ENCODE peak calls at places on chromosome 5, in four cellular contexts. R, M, Z and S are unnamed samples.

GRCh38 chr5:157162919-157163510 is 3.0 kb downstream of the GARIN3 start:
- DNase-seq in R (no peak), Z (no peak), M (no peak), S (no peak)

GRCh38 chr5:132294728-132295504 is 722 bp downstream of the SLC22A4 start:
- DNase-seq in Z (peak; percentile 86), R (no peak), M (no peak), S (peak; percentile 64)

GRCh38 chr5:154857091-154857533 is 1.3 kb upstream of the CNOT8 start:
- DNase-seq in Z (peak; percentile 78), M (no peak), R (no peak), S (no peak)

GRCh38 chr5:67581203-67581602 is 384.6 kb upstream of the CD180 start:
- DNase-seq in R (no peak), Z (no peak), M (no peak), S (no peak)

GRCh38 chr5:180352116-180352975 is 790 bp downstream of the GFPT2 start:
- DNase-seq in R (peak; percentile 47), Z (peak; percentile 61), M (peak; percentile 65), S (no peak)

GRCh38 chr5:172048539-172049101 is 42.2 kb upstream of the FBXW11 start:
- DNase-seq in M (no peak), Z (no peak), R (no peak), S (no peak)

GRCh38 chr5:14727428-14727865 is 62.9 kb downstream of the OTULIN start:
- DNase-seq in M (peak; percentile 89), R (peak; percentile 79), Z (peak; percentile 81), S (peak; percentile 75)

GRCh38 chr5:68482199-68482598 is 266.6 kb downstream of the PIK3R1 start:
- DNase-seq in M (no peak), R (no peak), Z (no peak), S (no peak)

GRCh38 chr5:82105457-82105856 is 133.6 kb downstream of the ATG10 start:
- DNase-seq in M (no peak), R (no peak), Z (no peak), S (no peak)

GRCh38 chr5:134092875-134093274 is 21.6 kb upstream of the TCF7 start:
- DNase-seq in R (no peak), Z (no peak), M (no peak), S (no peak)

GRCh38 chr5:134095887-134096589 is 18.4 kb upstream of the TCF7 start:
- DNase-seq in R (no peak), M (no peak), Z (no peak), S (no peak)

GRCh38 chr5:134093351-134093750 is 21.1 kb upstream of the TCF7 start:
- DNase-seq in Z (no peak), M (no peak), R (no peak), S (no peak)

GRCh38 chr5:134097221-134097620 is 17.3 kb upstream of the TCF7 start:
- DNase-seq in R (no peak), Z (no peak), M (no peak), S (no peak)

GRCh38 chr5:134095293-134095692 is 19.2 kb upstream of the TCF7 start:
- DNase-seq in R (no peak), M (no peak), Z (no peak), S (no peak)
- H3K4me1 ChIP-seq in R (peaks cover 10% of the 10 kb centered on the region), M (peaks cover 16% of the 10 kb centered on the region), Z (peaks cover 6% of the 10 kb centered on the region), S (no peaks in the 10 kb centered on the region)

DNA sequence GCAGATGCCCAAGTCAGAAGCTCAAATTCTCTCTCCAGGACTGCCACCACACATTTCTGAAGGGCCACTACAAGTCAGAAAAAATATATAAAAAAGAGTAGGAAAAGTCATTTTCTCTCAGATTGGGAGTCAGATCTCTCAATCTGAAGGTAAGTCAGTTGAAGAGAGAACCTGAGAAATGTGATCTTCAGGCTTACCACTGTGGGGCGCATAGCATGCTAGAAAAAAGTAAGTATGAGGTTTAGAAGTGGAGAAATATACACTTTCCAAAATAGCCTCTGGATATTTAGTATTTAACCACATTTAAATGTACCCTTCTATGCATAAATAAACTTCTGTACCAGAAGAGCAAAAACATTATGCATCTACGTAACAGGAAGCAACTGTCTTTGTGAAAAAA is 800.7 kb upstream of the CTNND2 start:
- DNase-seq in R (no peak), M (no peak), Z (peak; percentile 27), S (no peak)
- H3K23ac ChIP-seq in R (no peak overlapping the region), M (no peak overlapping the region), Z (no peak overlapping the region), S (no peak overlapping the region)

GRCh38 chr5:150299571-150300327 is 3.0 kb downstream of the ARSI start:
- DNase-seq in R (no peak), Z (peak; percentile 91), M (no peak), S (no peak)

GRCh38 chr5:150297934-150298595 is 4.6 kb downstream of the ARSI start:
- DNase-seq in R (no peak), Z (no peak), M (no peak), S (no peak)

GRCh38 chr5:150300496-150301169 is 2.1 kb downstream of the ARSI start:
- DNase-seq in R (no peak), M (no peak), Z (peak; percentile 60), S (no peak)

GRCh38 chr5:150297236-150297890 is 5.3 kb downstream of the ARSI start:
- DNase-seq in R (no peak), Z (no peak), M (no peak), S (no peak)

GRCh38 chr5:150298701-150299451 is 3.8 kb downstream of the ARSI start:
- DNase-seq in M (no peak), R (no peak), Z (no peak), S (no peak)
- H3K4me1 ChIP-seq in M (peaks cover 6% of the 10 kb centered on the region), R (peaks cover 17% of the 10 kb centered on the region), Z (peaks cover 17% of the 10 kb centered on the region), S (peaks cover 4% of the 10 kb centered on the region)

GRCh38 chr5:151581347-151581746 is 9.8 kb downstream of the FAT2 start:
- DNase-seq in R (no peak), M (no peak), Z (no peak), S (no peak)

GRCh38 chr5:151581841-151582583 is 9.1 kb downstream of the FAT2 start:
- DNase-seq in Z (no peak), R (no peak), M (no peak), S (no peak)

GRCh38 chr5:151580858-151581257 is 10.3 kb downstream of the FAT2 start:
- DNase-seq in R (no peak), Z (peak; percentile 57), M (no peak), S (peak; percentile 59)

GRCh38 chr5:151578326-151579025 is 12.7 kb downstream of the FAT2 start:
- DNase-seq in R (no peak), Z (no peak), M (no peak), S (no peak)

DNA sequence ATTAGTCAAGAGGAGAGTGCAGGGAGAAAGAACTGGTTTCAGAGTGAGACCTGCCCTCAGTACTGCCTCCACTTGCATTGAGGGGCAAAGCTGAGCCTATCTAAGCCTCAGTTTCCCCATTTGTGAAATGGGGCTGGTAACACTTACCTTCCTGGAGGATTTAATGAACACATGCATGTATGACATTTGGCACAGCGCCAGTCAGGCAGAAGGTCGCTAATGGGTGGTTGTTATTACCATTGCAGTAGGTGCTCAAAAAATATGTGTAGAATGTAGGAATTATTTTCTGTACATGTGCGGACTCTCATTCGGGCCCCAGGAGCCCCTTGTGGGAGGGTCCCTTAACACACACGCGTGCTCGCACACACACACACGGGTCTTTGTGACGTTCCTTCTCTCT is 10.9 kb downstream of the FAT2 start:
- DNase-seq in R (no peak), M (no peak), Z (no peak), S (no peak)
- H3K23ac ChIP-seq in R (no peak overlapping the region), M (no peak overlapping the region), Z (no peak overlapping the region), S (no peak overlapping the region)

DNA sequence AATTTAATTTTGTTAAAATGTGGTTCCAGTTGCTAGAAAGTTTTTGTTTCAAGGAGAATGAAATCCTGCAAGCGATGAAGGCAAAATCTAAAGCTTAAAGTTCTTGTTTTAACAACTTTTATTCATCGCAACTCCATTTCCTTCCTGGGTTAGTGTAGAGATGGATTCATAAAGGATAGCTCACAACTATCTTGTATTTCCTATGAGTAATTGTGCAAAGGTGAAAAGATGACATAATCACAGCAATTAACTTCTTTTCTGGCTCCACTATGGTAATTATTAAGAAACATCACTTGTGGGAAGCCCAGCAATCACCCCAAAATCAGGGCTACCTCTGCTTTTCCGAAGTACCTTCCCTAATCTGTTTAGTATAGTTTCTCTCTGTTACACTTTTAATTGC is 80.8 kb upstream of the SEMA6A start:
- DNase-seq in R (no peak), M (no peak), Z (no peak), S (no peak)
- H3K4me1 ChIP-seq in R (peaks cover 8% of the 10 kb centered on the region), M (peaks cover 29% of the 10 kb centered on the region), Z (peaks cover 10% of the 10 kb centered on the region), S (peaks cover 20% of the 10 kb centered on the region)

GRCh38 chr5:52842111-52842510 is 54.4 kb downstream of the ITGA1 start:
- DNase-seq in R (no peak), M (no peak), Z (no peak), S (no peak)

GRCh38 chr5:52849544-52849943 is 61.8 kb downstream of the ITGA1 start:
- DNase-seq in R (no peak), M (no peak), Z (no peak), S (no peak)

GRCh38 chr5:52844885-52845284 is 57.2 kb downstream of the ITGA1 start:
- DNase-seq in Z (no peak), R (no peak), M (no peak), S (no peak)

GRCh38 chr5:52841114-52841513 is 53.4 kb downstream of the ITGA1 start:
- DNase-seq in Z (no peak), M (no peak), R (no peak), S (no peak)

GRCh38 chr5:52846443-52846842 is 58.7 kb downstream of the ITGA1 start:
- DNase-seq in M (no peak), R (no peak), Z (no peak), S (no peak)
- H3K23ac ChIP-seq in M (no peak overlapping the region), R (no peak overlapping the region), Z (no peak overlapping the region), S (no peak overlapping the region)

DNA sequence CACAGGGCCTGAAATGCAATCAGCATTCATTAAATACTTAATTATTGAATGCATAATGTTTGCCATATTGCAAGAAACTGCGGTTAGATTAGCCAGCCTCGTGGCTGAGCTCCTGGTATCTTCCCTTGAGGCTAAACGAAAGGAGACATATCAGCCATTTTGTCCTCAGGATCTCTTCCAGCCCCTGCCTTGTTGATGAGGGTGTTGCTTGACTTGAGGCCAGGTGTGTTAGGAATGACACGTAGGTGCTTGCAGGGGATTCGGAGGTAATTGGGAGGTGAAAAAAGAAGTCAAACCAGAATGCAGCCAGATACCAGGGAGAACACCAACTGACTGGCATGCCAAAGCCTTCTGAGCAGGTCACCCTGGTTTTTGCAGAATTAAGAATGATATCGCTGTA is 12.5 kb downstream of the SH3RF2 start:
- DNase-seq in R (no peak), M (no peak), Z (no peak), S (no peak)
- H3K4me1 ChIP-seq in R (peaks cover 10% of the 10 kb centered on the region), M (peaks cover 3% of the 10 kb centered on the region), Z (peaks cover 3% of the 10 kb centered on the region), S (no peaks in the 10 kb centered on the region)

DNA sequence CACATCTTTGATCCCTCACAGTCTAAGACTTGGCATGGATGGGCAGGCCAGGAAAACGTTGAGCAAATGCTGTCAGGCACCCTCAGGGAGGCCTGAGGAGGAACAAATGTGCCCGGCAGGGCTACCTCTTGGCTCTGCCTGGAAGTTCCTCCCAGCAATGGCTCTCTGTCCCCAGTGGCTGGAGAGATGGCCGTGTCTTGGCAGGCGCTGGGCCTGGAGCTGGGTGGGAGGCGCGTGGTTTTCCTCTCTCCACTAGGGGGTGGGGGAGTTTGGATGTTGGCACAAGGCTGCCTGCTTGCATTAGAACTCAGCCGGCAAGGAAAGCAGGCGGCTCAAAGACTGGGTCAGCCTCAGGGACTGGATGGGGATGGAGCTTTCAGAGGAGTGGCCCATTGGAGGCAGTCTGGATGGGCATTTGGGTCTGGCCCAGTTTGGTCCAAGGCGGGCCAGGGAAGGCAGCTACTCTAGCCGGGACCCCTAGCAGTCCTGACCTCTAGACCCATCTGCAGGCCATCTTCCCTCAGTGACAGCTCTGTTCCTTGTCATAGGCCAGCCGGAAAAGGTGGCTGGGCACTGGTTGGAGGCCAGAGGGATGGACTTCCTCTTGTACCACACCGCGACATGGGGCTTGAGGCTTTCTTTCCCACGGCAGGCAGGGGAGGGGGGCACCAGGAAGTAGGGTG is 68.2 kb upstream of the STC2 start:
- DNase-seq in M (peak; percentile 76), Z (peak; percentile 75), R (no peak), S (peak; percentile 76)
- H3K23ac ChIP-seq in M (no peak overlapping the region), Z (no peak overlapping the region), R (no peak overlapping the region), S (no peak overlapping the region)